ENCODE peak calls at places on chromosomes 6 and 20, in ten cellular contexts. D is activated naive CD8-positive, alpha-beta T cell treated with anti-CD3 and anti-CD28 coated beads, Interleukin-2, amount 50 U/mL, for 16 hours; S is RCC 7860; C is left cardiac atrium; G is T1000; F is GM13976; B is EL; X is SJCRH30; A is cardiac fibroblast; T is AG09319. V is an unnamed sample.

GRCh38 chr20:38032585-38033329 is 499 bp downstream of the TTI1 start:
- DNase-seq in A (peak; percentile 18), G (no peak), D (no peak), X (no peak), T (no peak), F (no peak), S (no peak), C (no peak), B (no peak), V (no peak)

GRCh38 chr20:46731770-46732169 is 22.3 kb downstream of the SLC2A10 start:
- DNase-seq in G (no peak), F (no peak), S (no peak), T (no peak), X (no peak), D (no peak), C (no peak), B (no peak), A (no peak), V (no peak)

GRCh38 chr20:53711333-53712211 is 117.9 kb upstream of the ZNF217 start:
- DNase-seq in S (peak; percentile 40), X (no peak), B (no peak), G (no peak), A (no peak), F (no peak), C (no peak), D (no peak), T (no peak), V (no peak)

GRCh38 chr20:905396-905961 is 10.7 kb downstream of the ANGPT4 start:
- DNase-seq in A (no peak), D (no peak), F (no peak), G (no peak), C (no peak), S (no peak), T (no peak), B (no peak), X (no peak), V (no peak)

GRCh38 chr6:4774715-4775590 is 1.3 kb upstream of the CDYL start:
- DNase-seq in A (no peak), T (no peak), F (peak; percentile 37), X (no peak), B (peak; percentile 15), S (no peak), C (peak; percentile 36), D (no peak), G (no peak), V (peak; percentile 79)

GRCh38 chr20:48716086-48716485 is 111.7 kb downstream of the PREX1 start:
- DNase-seq in S (no peak), X (no peak), G (no peak), T (no peak), C (no peak), B (no peak), F (no peak), D (peak; percentile 15), A (no peak), V (no peak)

GRCh38 chr6:143734641-143735063 is 56.9 kb downstream of the PHACTR2 start:
- DNase-seq in G (no peak), C (no peak), F (no peak), T (no peak), D (no peak), S (no peak), X (no peak), A (peak; percentile 5), B (no peak), V (no peak)

GRCh38 chr6:16285467-16286150 is 47.2 kb downstream of the GMPR start:
- DNase-seq in D (no peak), B (no peak), S (no peak), T (no peak), C (no peak), F (no peak), G (no peak), A (no peak), X (no peak), V (no peak)

GRCh38 chr20:48194578-48194977 is 409.3 kb upstream of the SULF2 start:
- DNase-seq in G (no peak), C (no peak), S (no peak), B (no peak), D (no peak), F (no peak), T (no peak), X (peak; percentile 56), A (no peak), V (no peak)

GRCh38 chr20:2237059-2237458 is 58.7 kb upstream of the TGM3 start:
- DNase-seq in D (no peak), S (peak; percentile 95), F (no peak), T (peak; percentile 95), X (no peak), C (peak; percentile 62), G (peak; percentile 65), A (peak; percentile 93), B (peak; percentile 99), V (no peak)

GRCh38 chr6:7166410-7167293 is 58.9 kb downstream of the RREB1 start:
- DNase-seq in S (peak; percentile 69), C (no peak), X (peak; percentile 79), D (no peak), G (no peak), B (no peak), A (peak; percentile 59), F (no peak), T (no peak), V (no peak)

GRCh38 chr20:58246346-58246745 is 17.9 kb upstream of the ANKRD60 start:
- DNase-seq in X (no peak), T (no peak), F (no peak), D (no peak), B (peak; percentile 23), S (peak; percentile 14), G (no peak), A (peak; percentile 61), C (no peak), V (no peak)

V was measured in sigmoid colon.